ENCODE peak calls at places on chromosomes 7 and 10, in five cellular contexts. One of them, this sample, is unnamed.

GRCh38 chr10:131249238-131249956 is 62.1 kb downstream of the TCERG1L start:
- DNase-seq in GM04503: no peak
- DNase-seq in HTR-8/SVneo: no peak
- DNase-seq in fibroblast of the conjunctiva: no peak
- DNase-seq in stimulated activated CD4-positive, alpha-beta T cell treated with anti-CD3 and anti-CD28 coated beads, Interleukin-2, amount 100 ng/mL, for 48 hours: no peak
- DNase-seq in this sample: no peak

GRCh38 chr10:69353981-69354635 is 62.6 kb downstream of the TACR2 start:
- DNase-seq in GM04503: no peak
- DNase-seq in HTR-8/SVneo: no peak
- DNase-seq in fibroblast of the conjunctiva: no peak
- DNase-seq in stimulated activated CD4-positive, alpha-beta T cell treated with anti-CD3 and anti-CD28 coated beads, Interleukin-2, amount 100 ng/mL, for 48 hours: no peak
- DNase-seq in this sample: no peak

GRCh38 chr10:127102176-127102575 is 94.2 kb downstream of the INSYN2A start:
- DNase-seq in GM04503: no peak
- DNase-seq in HTR-8/SVneo: no peak
- DNase-seq in fibroblast of the conjunctiva: no peak
- DNase-seq in stimulated activated CD4-positive, alpha-beta T cell treated with anti-CD3 and anti-CD28 coated beads, Interleukin-2, amount 100 ng/mL, for 48 hours: no peak
- DNase-seq in this sample: no peak

GRCh38 chr10:55813451-55814170 is 547.4 kb downstream of the ZWINT start:
- DNase-seq in GM04503: no peak
- DNase-seq in HTR-8/SVneo: no peak
- DNase-seq in fibroblast of the conjunctiva: no peak
- DNase-seq in stimulated activated CD4-positive, alpha-beta T cell treated with anti-CD3 and anti-CD28 coated beads, Interleukin-2, amount 100 ng/mL, for 48 hours: no peak
- DNase-seq in this sample: no peak

GRCh38 chr10:96287392-96288105 is 16.2 kb upstream of the BLNK start:
- DNase-seq in GM04503: no peak
- DNase-seq in HTR-8/SVneo: no peak
- DNase-seq in fibroblast of the conjunctiva: no peak
- DNase-seq in stimulated activated CD4-positive, alpha-beta T cell treated with anti-CD3 and anti-CD28 coated beads, Interleukin-2, amount 100 ng/mL, for 48 hours: no peak
- DNase-seq in this sample: no peak

GRCh38 chr10:81576336-81576735 is 298.7 kb upstream of the NRG3 start:
- DNase-seq in GM04503: no peak
- DNase-seq in HTR-8/SVneo: no peak
- DNase-seq in fibroblast of the conjunctiva: no peak
- DNase-seq in stimulated activated CD4-positive, alpha-beta T cell treated with anti-CD3 and anti-CD28 coated beads, Interleukin-2, amount 100 ng/mL, for 48 hours: no peak
- DNase-seq in this sample: no peak

GRCh38 chr10:100483876-100484666 is 21.3 kb downstream of the WNT8B start:
- DNase-seq in GM04503: no peak
- DNase-seq in HTR-8/SVneo: no peak
- DNase-seq in fibroblast of the conjunctiva: no peak
- DNase-seq in stimulated activated CD4-positive, alpha-beta T cell treated with anti-CD3 and anti-CD28 coated beads, Interleukin-2, amount 100 ng/mL, for 48 hours: no peak
- DNase-seq in this sample: no peak

GRCh38 chr10:29276251-29276850 is 12.5 kb upstream of the LYZL1 start:
- DNase-seq in GM04503: no peak
- DNase-seq in HTR-8/SVneo: no peak
- DNase-seq in fibroblast of the conjunctiva: no peak
- DNase-seq in stimulated activated CD4-positive, alpha-beta T cell treated with anti-CD3 and anti-CD28 coated beads, Interleukin-2, amount 100 ng/mL, for 48 hours: no peak
- DNase-seq in this sample: no peak

GRCh38 chr7:158933468-158934139 is 77.2 kb downstream of the DYNC2I1 start:
- DNase-seq in GM04503: no peak
- DNase-seq in HTR-8/SVneo: no peak
- DNase-seq in fibroblast of the conjunctiva: no peak
- DNase-seq in stimulated activated CD4-positive, alpha-beta T cell treated with anti-CD3 and anti-CD28 coated beads, Interleukin-2, amount 100 ng/mL, for 48 hours: no peak
- DNase-seq in this sample: no peak

GRCh38 chr10:5560142-5560843 is 35.5 kb downstream of the CALML3 start:
- DNase-seq in GM04503: no peak
- DNase-seq in HTR-8/SVneo: no peak
- DNase-seq in fibroblast of the conjunctiva: no peak
- DNase-seq in stimulated activated CD4-positive, alpha-beta T cell treated with anti-CD3 and anti-CD28 coated beads, Interleukin-2, amount 100 ng/mL, for 48 hours: no peak
- DNase-seq in this sample: no peak

GRCh38 chr7:82384779-82385178 is 58.8 kb downstream of the CACNA2D1 start:
- DNase-seq in GM04503: no peak
- DNase-seq in HTR-8/SVneo: no peak
- DNase-seq in fibroblast of the conjunctiva: no peak
- DNase-seq in stimulated activated CD4-positive, alpha-beta T cell treated with anti-CD3 and anti-CD28 coated beads, Interleukin-2, amount 100 ng/mL, for 48 hours: no peak
- DNase-seq in this sample: no peak

GRCh38 chr7:6166443-6166871 is 106.0 kb downstream of the CYTH3 start:
- DNase-seq in GM04503: no peak
- DNase-seq in HTR-8/SVneo: no peak
- DNase-seq in fibroblast of the conjunctiva: no peak
- DNase-seq in stimulated activated CD4-positive, alpha-beta T cell treated with anti-CD3 and anti-CD28 coated beads, Interleukin-2, amount 100 ng/mL, for 48 hours: no peak
- DNase-seq in this sample: no peak

GRCh38 chr10:58952747-58953466 is 223.5 kb upstream of the PHYHIPL start:
- DNase-seq in GM04503: no peak
- DNase-seq in HTR-8/SVneo: peak; percentile 23
- DNase-seq in fibroblast of the conjunctiva: peak; percentile 43
- DNase-seq in stimulated activated CD4-positive, alpha-beta T cell treated with anti-CD3 and anti-CD28 coated beads, Interleukin-2, amount 100 ng/mL, for 48 hours: no peak
- DNase-seq in this sample: peak; percentile 74

GRCh38 chr10:89540550-89540949 is 5.2 kb upstream of the SLC16A12 start:
- DNase-seq in GM04503: no peak
- DNase-seq in HTR-8/SVneo: peak; percentile 59
- DNase-seq in fibroblast of the conjunctiva: no peak
- DNase-seq in stimulated activated CD4-positive, alpha-beta T cell treated with anti-CD3 and anti-CD28 coated beads, Interleukin-2, amount 100 ng/mL, for 48 hours: no peak
- DNase-seq in this sample: no peak

GRCh38 chr7:96823274-96823673 is 113.6 kb upstream of the SEM1 start:
- DNase-seq in GM04503: peak; percentile 15
- DNase-seq in HTR-8/SVneo: no peak
- DNase-seq in fibroblast of the conjunctiva: peak; percentile 5
- DNase-seq in stimulated activated CD4-positive, alpha-beta T cell treated with anti-CD3 and anti-CD28 coated beads, Interleukin-2, amount 100 ng/mL, for 48 hours: no peak
- DNase-seq in this sample: no peak

GRCh38 chr7:95470452-95470851 is 15.3 kb upstream of the ASB4 start:
- DNase-seq in GM04503: no peak
- DNase-seq in HTR-8/SVneo: no peak
- DNase-seq in fibroblast of the conjunctiva: no peak
- DNase-seq in stimulated activated CD4-positive, alpha-beta T cell treated with anti-CD3 and anti-CD28 coated beads, Interleukin-2, amount 100 ng/mL, for 48 hours: no peak
- DNase-seq in this sample: peak; percentile 15

This sample was measured in GM23338.